ENCODE peak calls at places on chromosomes 11 and 22, in nine cellular contexts. C is RWPE1, Y is GM13977, L is GM10248, U is AG04450, V is mucosa of descending colon, D is thoracic aorta, K is GM23338, S is endothelial cell. Z is an unnamed sample.

GRCh38 chr11:72773291-72773690 is 20.6 kb downstream of the STARD10 start:
- DNase-seq in K (no peak), L (no peak), S (no peak), Y (no peak), U (peak; percentile 57), D (no peak), V (no peak), C (peak; percentile 79), Z (no peak)

GRCh38 chr11:83194284-83195175 is 1.0 kb downstream of the ANKRD42 start:
- DNase-seq in K (peak; percentile 63), C (peak; percentile 54), D (peak; percentile 37), S (peak; percentile 44), U (no peak), V (peak; percentile 65), Y (peak; percentile 48), L (peak; percentile 65), Z (peak; percentile 43)

GRCh38 chr11:79049627-79050238 is 391.1 kb downstream of the TENM4 start:
- DNase-seq in Y (no peak), K (no peak), C (no peak), L (no peak), D (no peak), V (no peak), S (no peak), U (no peak), Z (no peak)

GRCh38 chr11:109241988-109242387 is 180.0 kb upstream of the C11orf87 start:
- DNase-seq in D (no peak), Y (no peak), V (no peak), U (no peak), S (no peak), C (peak; percentile 23), K (peak; percentile 5), L (no peak), Z (no peak)

GRCh38 chr22:46214149-46214548 is 35.9 kb downstream of the CDPF1 start:
- DNase-seq in Y (no peak), V (no peak), S (no peak), D (no peak), L (no peak), U (no peak), K (no peak), C (no peak), Z (no peak)

GRCh38 chr11:10550503-10550902 is 9.5 kb upstream of the RNF141 start:
- DNase-seq in L (no peak), D (no peak), C (peak; percentile 27), S (no peak), Y (no peak), V (no peak), U (peak; percentile 21), K (no peak), Z (no peak)

GRCh38 chr11:33620423-33621120 is 80.1 kb downstream of the C11orf91 start:
- DNase-seq in V (no peak), K (no peak), Y (no peak), S (no peak), D (no peak), U (no peak), C (no peak), L (no peak), Z (no peak)

GRCh38 chr11:62025429-62026105 is 58.1 kb upstream of the FTH1 start:
- DNase-seq in K (no peak), D (peak; percentile 27), Y (peak; percentile 62), C (peak; percentile 94), V (peak; percentile 80), L (peak; percentile 65), S (no peak), U (peak; percentile 71), Z (peak; percentile 60)

GRCh38 chr11:132054822-132055221 is 684.4 kb downstream of the NTM start:
- DNase-seq in L (no peak), Y (no peak), C (peak; percentile 13), S (no peak), V (no peak), D (no peak), K (no peak), U (peak; percentile 61), Z (no peak)

GRCh38 chr11:82960779-82961143 is 59.2 kb downstream of the DDIAS start:
- DNase-seq in D (no peak), K (no peak), L (no peak), C (no peak), U (no peak), Y (no peak), V (no peak), S (no peak), Z (no peak)

GRCh38 chr11:111510311-111510710 is 1.9 kb downstream of the BTG4 start:
- DNase-seq in L (no peak), U (no peak), V (no peak), K (no peak), D (no peak), C (peak; percentile 84), Y (no peak), S (no peak), Z (no peak)

GRCh38 chr11:130585545-130585944 is 137.1 kb downstream of the ADAMTS15 start:
- DNase-seq in U (no peak), Y (no peak), K (peak; percentile 14), V (no peak), L (no peak), D (no peak), S (no peak), C (peak; percentile 35), Z (no peak)

GRCh38 chr11:35152575-35152974 is 13.6 kb downstream of the CD44 start:
- DNase-seq in K (no peak), V (no peak), U (no peak), S (no peak), Y (no peak), C (no peak), L (no peak), D (no peak), Z (no peak)

GRCh38 chr22:36379593-36380361 is 8.0 kb downstream of the MYH9 start:
- DNase-seq in D (no peak), Y (no peak), U (no peak), C (no peak), S (no peak), K (no peak), V (no peak), L (no peak), Z (no peak)

GRCh38 chr11:12001152-12001551 is 7.3 kb downstream of the DKK3 start:
- DNase-seq in V (no peak), D (no peak), L (no peak), K (no peak), S (no peak), Y (no peak), U (no peak), C (no peak), Z (no peak)

GRCh38 chr11:70167120-70167519 is 36.0 kb upstream of the FADD start:
- DNase-seq in D (no peak), Y (no peak), K (no peak), S (no peak), L (no peak), C (no peak), U (no peak), V (no peak), Z (no peak)

GRCh38 chr11:34614334-34615113 is 6.4 kb upstream of the EHF start:
- DNase-seq in L (peak; percentile 31), U (peak; percentile 30), C (no peak), Y (peak; percentile 38), D (no peak), V (no peak), K (no peak), S (no peak), Z (peak; percentile 27)

GRCh38 chr11:130145975-130146776 is 13.4 kb upstream of the ST14 start:
- DNase-seq in L (no peak), U (no peak), D (no peak), Y (no peak), S (peak; percentile 34), V (peak; percentile 81), K (peak; percentile 95), C (peak; percentile 93), Z (no peak)

GRCh38 chr22:49453816-49454215 is 373.9 kb downstream of the BRD1 start:
- DNase-seq in V (no peak), L (no peak), D (no peak), U (no peak), S (no peak), Y (no peak), C (no peak), K (no peak), Z (no peak)

GRCh38 chr11:118530683-118531596 is at the start of gene TMEM25:
- DNase-seq in U (no peak), Y (peak; percentile 95), S (peak; percentile 70), C (peak; percentile 75), V (peak; percentile 72), D (no peak), K (peak; percentile 86), L (peak; percentile 93), Z (peak; percentile 94)

GRCh38 chr11:77503006-77503405 is 29.1 kb upstream of the PAK1 start:
- DNase-seq in V (no peak), U (no peak), S (no peak), L (no peak), C (no peak), Y (no peak), K (no peak), D (no peak), Z (no peak)

GRCh38 chr22:20430641-20431519 is 6.7 kb downstream of the SCARF2 start:
- DNase-seq in Y (peak; percentile 75), U (no peak), S (peak; percentile 64), V (peak; percentile 52), D (no peak), L (no peak), K (peak; percentile 87), C (peak; percentile 54), Z (peak; percentile 74)
- TF ChIP-seq CTCF in Y (no peak), U (peak; percentile 2), S (peak; percentile 19), V (no peak), D (peak; percentile 28), L (no peak), K (peak; percentile 32), C (peak; percentile 65), Z (no peak)

DNA sequence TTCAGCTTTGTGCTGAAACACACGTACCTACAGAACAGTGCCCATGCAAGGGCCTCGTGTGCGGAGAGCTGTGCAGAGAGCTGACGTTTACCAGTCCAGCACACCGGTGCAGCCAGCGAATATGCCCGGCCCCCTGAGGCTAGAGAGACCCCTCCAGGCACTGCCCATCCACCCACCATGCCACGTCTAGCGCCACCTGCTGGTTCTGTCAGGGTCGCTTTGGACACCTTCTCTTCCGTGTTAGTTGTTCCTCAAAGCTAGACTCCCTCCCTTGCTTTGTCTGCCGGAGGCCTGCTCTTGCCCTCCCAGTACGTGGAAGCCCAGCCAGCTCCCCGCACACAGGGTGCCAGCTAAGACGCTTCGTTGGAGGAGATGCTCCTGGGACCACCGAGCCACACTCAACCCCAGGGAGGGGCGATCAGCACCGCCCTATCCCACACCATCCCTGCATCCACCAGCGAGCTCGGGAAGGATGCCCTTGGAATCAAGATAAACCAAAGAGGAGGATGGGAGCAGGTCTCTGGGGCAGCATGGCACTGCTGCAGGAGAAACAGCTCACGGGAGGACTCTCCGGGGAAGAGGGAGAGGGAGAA is 43.4 kb downstream of the CPT1A start:
- DNase-seq in D (no peak), L (peak; percentile 61), Y (peak; percentile 56), U (no peak), S (peak; percentile 72), K (peak; percentile 80), C (no peak), V (peak; percentile 54), Z (no peak)
- TF ChIP-seq CTCF in D (peak; percentile 45), L (peak; percentile 54), Y (peak; percentile 66), U (peak; percentile 66), S (peak; percentile 73), K (peak; percentile 92), C (peak; percentile 61), V (peak; percentile 12), Z (peak; percentile 59)

GRCh38 chr22:45055936-45056335 is 46.1 kb upstream of the PHF21B start:
- DNase-seq in L (no peak), Y (no peak), D (no peak), S (no peak), U (no peak), V (no peak), C (no peak), K (no peak), Z (no peak)
- TF ChIP-seq CTCF in L (no peak), Y (no peak), D (no peak), S (no peak), U (no peak), V (no peak), C (no peak), K (no peak), Z (no peak)

GRCh38 chr11:15006139-15006759 is 34.1 kb upstream of the CALCA start:
- DNase-seq in C (peak; percentile 5), U (no peak), L (peak; percentile 15), Y (no peak), V (no peak), D (no peak), S (no peak), K (peak; percentile 84), Z (peak; percentile 24)
- TF ChIP-seq CTCF in C (peak; percentile 18), U (peak; percentile 50), L (peak; percentile 47), Y (peak; percentile 44), V (no peak), D (no peak), S (peak; percentile 68), K (peak; percentile 74), Z (no peak)

Z was measured in GM20000.